ENCODE peak calls at places on chromosomes 7 and 10, in five cellular contexts. L is WERI-Rb-1, S is pancreas, Y is upper lobe of right lung, W is fibroblast of lung. E is an unnamed sample.

GRCh38 chr10:13823046-13823711 is 236.4 kb downstream of the PRPF18 start:
- DNase-seq in W (no peak), Y (no peak), S (no peak), L (no peak), E (no peak)

GRCh38 chr10:113020425-113020753 is 70.3 kb downstream of the TCF7L2 start:
- DNase-seq in L (no peak), S (no peak), Y (no peak), W (no peak), E (no peak)

GRCh38 chr7:115631782-115632181 is 398.8 kb downstream of the TFEC start:
- DNase-seq in W (no peak), Y (no peak), S (no peak), L (no peak), E (no peak)

GRCh38 chr7:29879609-29880008 is 73.3 kb downstream of the WIPF3 start:
- DNase-seq in L (no peak), Y (no peak), W (peak), S (no peak), E (no peak)

GRCh38 chr10:121043124-121043849 is 192.1 kb downstream of the WDR11 start:
- DNase-seq in L (no peak), Y (no peak), S (no peak), W (no peak), E (no peak)

GRCh38 chr7:85292908-85293576 is 106.2 kb upstream of the SEMA3D start:
- DNase-seq in Y (no peak), L (no peak), W (no peak), S (no peak), E (no peak)

GRCh38 chr10:130179640-130180039 is 43.4 kb downstream of the GLRX3 start:
- DNase-seq in L (peak), S (no peak), Y (no peak), W (peak), E (no peak)

GRCh38 chr7:5532520-5533335 is 109.1 kb upstream of the TNRC18 start:
- DNase-seq in W (no peak), Y (peak), S (peak), L (no peak), E (peak)

GRCh38 chr7:40922316-40922670 is 780.6 kb downstream of the INHBA start:
- DNase-seq in W (peak), Y (no peak), S (no peak), L (no peak), E (no peak)

GRCh38 chr10:120732643-120733313 is 118.4 kb upstream of the WDR11 start:
- DNase-seq in W (peak), S (no peak), L (no peak), Y (no peak), E (no peak)

GRCh38 chr10:96789571-96790108 is 42.5 kb upstream of the LCOR start:
- DNase-seq in W (no peak), S (no peak), Y (no peak), L (no peak), E (no peak)

GRCh38 chr10:87657370-87657769 is 2.3 kb upstream of the PAPSS2 start:
- DNase-seq in S (no peak), W (peak), L (no peak), Y (no peak), E (no peak)

GRCh38 chr7:85719981-85720963 is 533.4 kb upstream of the SEMA3D start:
- DNase-seq in S (no peak), Y (no peak), L (no peak), W (peak), E (no peak)

GRCh38 chr7:25093268-25093802 is 31.7 kb downstream of the CYCS start:
- DNase-seq in W (peak), Y (peak), L (peak), S (peak), E (peak)

GRCh38 chr10:96565774-96566173 is 21.0 kb downstream of the TM9SF3 start:
- DNase-seq in S (no peak), L (no peak), Y (no peak), W (peak), E (no peak)

GRCh38 chr10:49347827-49348226 is 48.1 kb downstream of the DRGX start:
- DNase-seq in L (no peak), W (no peak), Y (no peak), S (no peak), E (no peak)

GRCh38 chr10:30639946-30640786 is 10.6 kb upstream of the LYZL2 start:
- DNase-seq in L (no peak), S (no peak), Y (no peak), W (peak), E (no peak)

GRCh38 chr7:35613150-35613549 is 81.8 kb downstream of the HERPUD2 start:
- DNase-seq in Y (no peak), L (no peak), W (no peak), S (no peak), E (no peak)

GRCh38 chr10:30505543-30506298 is 71.7 kb downstream of the MAP3K8 start:
- DNase-seq in Y (no peak), S (no peak), L (no peak), W (no peak), E (no peak)

GRCh38 chr7:18489624-18490023 is 5.9 kb upstream of the HDAC9 start:
- DNase-seq in Y (no peak), S (no peak), L (no peak), W (no peak), E (no peak)

GRCh38 chr10:17984056-17984455 is 32.3 kb downstream of the SLC39A12 start:
- DNase-seq in L (no peak), W (peak), S (no peak), Y (no peak), E (no peak)

GRCh38 chr7:50751136-50751535 is 31.6 kb downstream of the GRB10 start:
- DNase-seq in L (no peak), Y (no peak), W (no peak), S (no peak), E (no peak)

GRCh38 chr7:7166318-7166717 is 16.0 kb upstream of the C1GALT1 start:
- DNase-seq in Y (no peak), S (no peak), W (no peak), L (no peak), E (no peak)

GRCh38 chr10:99393683-99394082 is 36.7 kb downstream of the GOT1 start:
- DNase-seq in Y (no peak), L (no peak), W (no peak), S (no peak), E (no peak)

GRCh38 chr10:121069061-121069850 is 218.1 kb downstream of the WDR11 start:
- DNase-seq in L (no peak), S (no peak), Y (no peak), W (peak), E (no peak)

GRCh38 chr10:124688889-124689670 is 55.1 kb downstream of the FAM53B start:
- DNase-seq in S (no peak), Y (no peak), W (no peak), L (no peak), E (no peak)

GRCh38 chr7:112937651-112938390 is 147.6 kb upstream of the TMEM168 start:
- DNase-seq in S (no peak), W (peak), L (no peak), Y (no peak), E (no peak)

GRCh38 chr7:143884978-143885559 is 16.9 kb downstream of the TCAF1 start:
- DNase-seq in Y (no peak), W (peak), L (peak), S (no peak), E (no peak)

GRCh38 chr7:88801046-88801445 is 5.5 kb upstream of the TEX47 start:
- DNase-seq in S (no peak), Y (no peak), L (no peak), W (no peak), E (no peak)

GRCh38 chr10:113552014-113552413 is 839 bp upstream of the HABP2 start:
- DNase-seq in W (no peak), Y (no peak), S (peak), L (no peak), E (peak)

DNA sequence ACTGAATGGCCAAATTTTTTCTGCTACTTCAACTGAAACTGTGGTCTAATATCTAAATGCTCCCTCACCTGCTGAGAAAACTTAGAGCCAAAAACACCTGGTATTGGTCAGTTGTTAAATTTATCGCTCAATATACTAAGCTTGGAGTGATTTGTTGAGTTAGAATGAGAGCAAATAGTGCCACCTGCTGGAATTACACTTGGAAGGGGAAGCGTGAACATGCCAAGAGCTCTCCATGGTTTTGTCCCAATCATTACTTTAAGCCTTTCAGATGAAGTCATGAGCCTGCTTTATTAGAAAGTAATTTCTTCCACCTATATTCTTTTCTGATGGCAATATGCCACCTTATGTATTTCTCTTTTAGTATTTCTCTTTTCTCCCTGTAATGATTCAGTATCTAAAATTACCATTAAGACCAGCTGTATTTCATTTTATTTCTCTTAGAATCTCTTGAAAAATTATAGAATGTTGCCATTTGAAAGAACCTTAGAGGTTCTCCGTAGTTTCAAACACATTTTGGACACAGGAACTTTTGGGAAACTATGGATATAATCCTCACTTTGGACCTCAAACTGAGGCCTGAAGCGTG is 447.8 kb upstream of the C7orf33 start:
- DNase-seq in W (no peak), L (peak), S (peak), Y (no peak), E (peak)
- TF ChIP-seq CTCF in W (peak), L (peak), S (peak), Y (peak), E (peak)

DNA sequence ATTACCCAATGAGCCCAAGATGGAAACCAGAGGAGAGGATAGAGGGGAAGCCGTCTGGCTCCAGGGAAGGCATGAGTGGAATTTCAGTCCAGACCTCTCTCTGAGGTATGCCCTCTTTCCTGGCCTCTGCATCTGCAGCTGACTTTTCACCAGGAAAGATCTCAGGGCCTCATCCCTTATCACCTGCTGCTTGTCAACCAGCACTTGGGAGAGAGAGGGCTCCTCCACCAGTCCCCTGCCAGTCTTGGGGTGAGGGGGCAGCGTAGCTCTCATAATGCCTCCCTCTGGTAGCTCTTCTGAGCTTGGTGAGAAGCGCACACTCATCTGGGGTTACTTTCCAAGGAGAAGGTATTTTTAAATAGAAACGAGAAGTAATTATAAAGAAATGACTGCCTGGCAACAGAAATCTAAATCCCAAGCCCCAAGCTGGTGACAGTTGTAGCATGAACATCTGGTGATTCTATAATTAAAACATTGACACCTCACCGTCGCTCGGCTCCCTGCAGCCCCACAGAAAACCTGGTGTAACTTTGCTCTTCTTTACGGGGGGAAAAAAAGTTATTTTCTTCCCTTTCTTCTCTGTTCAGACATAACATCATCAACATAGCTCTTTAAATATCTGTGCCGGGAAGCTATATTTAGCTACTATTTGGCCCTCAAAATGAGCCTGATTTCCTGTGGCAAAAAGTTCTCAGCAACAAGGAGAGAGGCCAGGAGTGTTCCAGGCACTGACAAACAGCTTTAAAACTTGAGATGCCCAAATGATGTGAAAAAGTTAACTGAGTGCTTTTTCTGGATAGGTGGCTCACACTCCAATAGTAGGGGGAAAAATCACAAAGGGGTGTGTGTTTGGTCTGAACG is 26.9 kb downstream of the HIP1 start:
- DNase-seq in S (no peak), W (peak), L (no peak), Y (no peak), E (no peak)
- H3K27ac ChIP-seq in S (peak), W (peak), L (no peak), Y (peak), E (no peak)

GRCh38 chr7:21500117-21500516 is 42.7 kb upstream of the DNAH11 start:
- DNase-seq in Y (no peak), S (no peak), W (no peak), L (no peak), E (no peak)

DNA sequence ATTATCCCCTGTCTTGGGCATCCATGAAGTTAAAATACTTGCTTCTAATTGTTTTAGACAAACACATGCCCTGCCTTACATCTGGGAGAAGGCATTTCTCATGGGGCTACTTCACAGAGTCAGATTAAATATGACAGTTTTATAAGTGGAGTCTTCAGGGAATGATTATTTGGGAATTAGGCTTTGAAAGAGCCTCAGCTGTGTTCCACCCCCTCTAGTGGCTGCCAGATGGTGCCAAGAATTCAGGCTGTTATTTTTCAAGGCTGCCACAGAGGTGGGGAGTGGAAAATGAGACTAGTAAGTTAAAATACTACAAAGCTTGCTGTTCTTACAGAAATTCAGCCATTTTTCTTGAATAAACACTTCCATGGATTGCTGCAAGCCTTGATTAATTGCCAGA is 45.8 kb upstream of the DNAH11 start:
- DNase-seq in S (no peak), L (no peak), W (no peak), Y (no peak), E (no peak)
- TF ChIP-seq CTCF in S (no peak), L (peak), W (peak), Y (peak), E (peak)

DNA sequence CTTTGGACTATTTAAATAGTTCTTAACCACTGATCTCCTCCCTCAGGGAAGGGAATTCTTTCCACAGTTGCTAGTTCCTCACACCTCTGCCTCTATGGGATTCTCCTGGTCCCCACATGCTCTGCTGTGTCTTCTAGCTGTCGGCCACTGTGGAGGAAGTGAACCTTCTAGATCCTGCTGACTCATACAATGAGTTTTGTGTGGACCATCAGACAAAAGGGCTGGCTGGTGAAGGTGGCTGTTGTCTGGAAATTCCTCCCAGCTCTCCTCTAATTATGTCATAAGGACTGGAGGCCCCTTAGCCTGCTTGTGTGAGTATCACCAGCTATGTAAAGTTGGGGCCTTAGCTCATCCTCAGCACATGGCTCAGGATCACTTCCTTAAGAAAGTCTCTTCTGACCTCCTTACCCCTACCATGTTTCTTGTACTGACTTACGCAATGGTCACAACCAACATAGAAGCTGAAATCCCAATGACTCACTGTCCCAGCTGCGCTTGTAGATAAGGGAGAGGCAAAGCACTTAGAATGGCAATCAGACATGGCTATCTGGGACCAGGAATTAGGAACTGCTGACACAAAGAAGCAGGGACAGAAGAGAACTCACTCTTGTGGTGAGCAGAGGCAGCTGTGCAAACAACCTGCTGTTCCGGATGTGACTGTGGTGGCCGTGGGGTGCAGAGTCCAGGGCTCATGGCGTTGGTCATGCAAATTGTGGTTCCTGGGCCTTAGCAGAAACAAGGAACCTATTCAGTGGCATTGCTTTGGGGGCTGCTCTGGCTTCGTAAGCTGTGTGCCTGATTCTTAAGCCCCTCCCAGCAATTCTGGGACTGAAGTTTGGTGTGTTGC is 2.5 kb upstream of the MACC1 start:
- DNase-seq in S (peak), L (no peak), W (peak), Y (peak), E (no peak)
- H3K27ac ChIP-seq in S (peak), L (no peak), W (peak), Y (peak), E (no peak)

DNA sequence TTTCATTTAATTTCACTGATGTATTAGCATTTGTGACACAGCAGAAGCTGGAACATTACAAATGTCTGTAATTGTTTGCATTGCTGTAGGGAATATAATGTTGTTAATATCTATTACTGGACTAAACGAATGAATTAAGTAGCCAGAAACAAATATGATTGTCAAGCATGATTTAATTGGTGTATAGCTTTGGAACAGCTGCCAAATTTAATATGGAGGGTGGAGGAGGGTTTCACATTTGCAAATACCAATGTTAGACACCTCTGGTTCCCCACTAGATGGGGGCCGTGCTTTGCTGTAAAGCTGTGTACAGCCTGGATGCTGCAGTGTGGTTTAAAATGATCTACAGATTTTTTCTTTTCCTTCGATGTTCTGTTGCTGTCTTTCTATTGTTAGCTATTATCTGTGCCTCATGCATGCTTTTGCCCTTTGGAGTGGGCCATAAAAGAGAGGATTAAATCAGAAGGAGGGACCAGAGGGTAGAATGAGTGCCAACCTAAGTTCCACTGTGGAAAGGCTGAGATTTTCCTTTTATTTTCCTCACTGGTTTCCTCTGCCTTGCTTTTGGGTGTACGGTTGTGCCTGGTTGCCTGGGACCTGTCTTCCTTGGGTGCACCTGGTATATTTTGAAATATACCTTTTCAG is 23.1 kb downstream of the DNAJB9 start:
- DNase-seq in S (no peak), W (peak), L (peak), Y (no peak), E (peak)
- TF ChIP-seq CTCF in S (no peak), W (peak), L (peak), Y (no peak), E (peak)

E was measured in prostate gland.